ENCODE peak calls at places on chromosomes 5 and 9, in nine cellular contexts. One of them, this sample, is unnamed.

GRCh38 chr5:94613583-94613982 is 4.8 kb downstream of the KIAA0825 start:
- DNase-seq in lower leg skin: no peak
- DNase-seq in Calu3: peak; percentile 23
- DNase-seq in right cardiac atrium: no peak
- DNase-seq in KBM-7: peak; percentile 39
- DNase-seq in cardiac fibroblast: peak; percentile 48
- DNase-seq in iPS DF 6.9: peak; percentile 27
- DNase-seq in stromal cell of bone marrow: no peak
- DNase-seq in GM12865: peak; percentile 40
- DNase-seq in this sample: no peak

GRCh38 chr5:74242516-74242915 is 398.0 kb downstream of the ENC1 start:
- DNase-seq in lower leg skin: no peak
- DNase-seq in Calu3: no peak
- DNase-seq in right cardiac atrium: no peak
- DNase-seq in KBM-7: no peak
- DNase-seq in cardiac fibroblast: no peak
- DNase-seq in iPS DF 6.9: no peak
- DNase-seq in stromal cell of bone marrow: no peak
- DNase-seq in GM12865: no peak
- DNase-seq in this sample: no peak

GRCh38 chr5:22780756-22781155 is 72.4 kb downstream of the CDH12 start:
- DNase-seq in lower leg skin: no peak
- DNase-seq in Calu3: no peak
- DNase-seq in right cardiac atrium: no peak
- DNase-seq in KBM-7: no peak
- DNase-seq in cardiac fibroblast: no peak
- DNase-seq in iPS DF 6.9: no peak
- DNase-seq in stromal cell of bone marrow: no peak
- DNase-seq in GM12865: no peak
- DNase-seq in this sample: no peak

GRCh38 chr9:113290052-113290607 is 13.0 kb downstream of the RNF183 start:
- DNase-seq in lower leg skin: no peak
- DNase-seq in Calu3: no peak
- DNase-seq in right cardiac atrium: no peak
- DNase-seq in KBM-7: no peak
- DNase-seq in cardiac fibroblast: no peak
- DNase-seq in iPS DF 6.9: no peak
- DNase-seq in stromal cell of bone marrow: no peak
- DNase-seq in GM12865: no peak
- DNase-seq in this sample: no peak

GRCh38 chr5:41843456-41844112 is 26.6 kb downstream of the OXCT1 start:
- DNase-seq in lower leg skin: no peak
- DNase-seq in Calu3: peak; percentile 59
- DNase-seq in right cardiac atrium: no peak
- DNase-seq in KBM-7: peak; percentile 46
- DNase-seq in cardiac fibroblast: peak; percentile 83
- DNase-seq in iPS DF 6.9: no peak
- DNase-seq in stromal cell of bone marrow: peak; percentile 38
- DNase-seq in GM12865: peak; percentile 72
- DNase-seq in this sample: peak; percentile 29

GRCh38 chr5:58491216-58491892 is at the start of gene GAPT:
- DNase-seq in lower leg skin: no peak
- DNase-seq in Calu3: no peak
- DNase-seq in right cardiac atrium: no peak
- DNase-seq in KBM-7: peak; percentile 91
- DNase-seq in cardiac fibroblast: no peak
- DNase-seq in iPS DF 6.9: no peak
- DNase-seq in stromal cell of bone marrow: no peak
- DNase-seq in GM12865: no peak
- DNase-seq in this sample: no peak

GRCh38 chr9:134318941-134319305 is 7.3 kb upstream of the RXRA start:
- DNase-seq in lower leg skin: no peak
- DNase-seq in Calu3: no peak
- DNase-seq in right cardiac atrium: peak; percentile 41
- DNase-seq in KBM-7: no peak
- DNase-seq in cardiac fibroblast: no peak
- DNase-seq in iPS DF 6.9: no peak
- DNase-seq in stromal cell of bone marrow: no peak
- DNase-seq in GM12865: no peak
- DNase-seq in this sample: no peak

GRCh38 chr9:120183615-120184014 is 396.4 kb downstream of the CDK5RAP2 start:
- DNase-seq in lower leg skin: no peak
- DNase-seq in Calu3: no peak
- DNase-seq in right cardiac atrium: no peak
- DNase-seq in KBM-7: no peak
- DNase-seq in cardiac fibroblast: no peak
- DNase-seq in iPS DF 6.9: no peak
- DNase-seq in stromal cell of bone marrow: no peak
- DNase-seq in GM12865: no peak
- DNase-seq in this sample: no peak

GRCh38 chr5:3429962-3430361 is 165.7 kb upstream of the IRX1 start:
- DNase-seq in lower leg skin: no peak
- DNase-seq in Calu3: no peak
- DNase-seq in right cardiac atrium: no peak
- DNase-seq in KBM-7: no peak
- DNase-seq in cardiac fibroblast: no peak
- DNase-seq in iPS DF 6.9: no peak
- DNase-seq in stromal cell of bone marrow: no peak
- DNase-seq in GM12865: no peak
- DNase-seq in this sample: no peak

GRCh38 chr5:108905818-108906217 is 158.1 kb downstream of the FER start:
- DNase-seq in lower leg skin: no peak
- DNase-seq in Calu3: no peak
- DNase-seq in right cardiac atrium: no peak
- DNase-seq in KBM-7: no peak
- DNase-seq in cardiac fibroblast: peak; percentile 16
- DNase-seq in iPS DF 6.9: no peak
- DNase-seq in stromal cell of bone marrow: no peak
- DNase-seq in GM12865: no peak
- DNase-seq in this sample: no peak

GRCh38 chr5:68778467-68778866 is 315.3 kb upstream of the SLC30A5 start:
- DNase-seq in lower leg skin: no peak
- DNase-seq in Calu3: no peak
- DNase-seq in right cardiac atrium: no peak
- DNase-seq in KBM-7: no peak
- DNase-seq in cardiac fibroblast: no peak
- DNase-seq in iPS DF 6.9: no peak
- DNase-seq in stromal cell of bone marrow: no peak
- DNase-seq in GM12865: peak; percentile 58
- DNase-seq in this sample: no peak

GRCh38 chr9:136664000-136664798 is 1.5 kb downstream of the EGFL7 start:
- DNase-seq in lower leg skin: no peak
- DNase-seq in Calu3: no peak
- DNase-seq in right cardiac atrium: peak; percentile 70
- DNase-seq in KBM-7: no peak
- DNase-seq in cardiac fibroblast: no peak
- DNase-seq in iPS DF 6.9: no peak
- DNase-seq in stromal cell of bone marrow: no peak
- DNase-seq in GM12865: no peak
- DNase-seq in this sample: no peak

GRCh38 chr9:36471359-36471758 is 71.3 kb upstream of the RNF38 start:
- DNase-seq in lower leg skin: no peak
- DNase-seq in Calu3: no peak
- DNase-seq in right cardiac atrium: no peak
- DNase-seq in KBM-7: no peak
- DNase-seq in cardiac fibroblast: peak; percentile 16
- DNase-seq in iPS DF 6.9: no peak
- DNase-seq in stromal cell of bone marrow: no peak
- DNase-seq in GM12865: no peak
- DNase-seq in this sample: no peak

GRCh38 chr5:76579166-76579765 is 43.9 kb downstream of the F2RL2 start:
- DNase-seq in lower leg skin: no peak
- DNase-seq in Calu3: no peak
- DNase-seq in right cardiac atrium: no peak
- DNase-seq in KBM-7: no peak
- DNase-seq in cardiac fibroblast: peak; percentile 43
- DNase-seq in iPS DF 6.9: no peak
- DNase-seq in stromal cell of bone marrow: no peak
- DNase-seq in GM12865: no peak
- DNase-seq in this sample: peak; percentile 17

GRCh38 chr5:130875673-130876072 is 289.4 kb downstream of the HINT1 start:
- DNase-seq in lower leg skin: no peak
- DNase-seq in Calu3: no peak
- DNase-seq in right cardiac atrium: no peak
- DNase-seq in KBM-7: no peak
- DNase-seq in cardiac fibroblast: no peak
- DNase-seq in iPS DF 6.9: no peak
- DNase-seq in stromal cell of bone marrow: no peak
- DNase-seq in GM12865: no peak
- DNase-seq in this sample: no peak

GRCh38 chr5:108382784-108383358 is 973 bp upstream of the FBXL17 start:
- DNase-seq in lower leg skin: no peak
- DNase-seq in Calu3: peak; percentile 15
- DNase-seq in right cardiac atrium: no peak
- DNase-seq in KBM-7: no peak
- DNase-seq in cardiac fibroblast: no peak
- DNase-seq in iPS DF 6.9: no peak
- DNase-seq in stromal cell of bone marrow: no peak
- DNase-seq in GM12865: peak; percentile 43
- DNase-seq in this sample: no peak

GRCh38 chr9:105886136-105886535 is 191.8 kb downstream of the TMEM38B start:
- DNase-seq in lower leg skin: no peak
- DNase-seq in Calu3: no peak
- DNase-seq in right cardiac atrium: no peak
- DNase-seq in KBM-7: no peak
- DNase-seq in cardiac fibroblast: no peak
- DNase-seq in iPS DF 6.9: no peak
- DNase-seq in stromal cell of bone marrow: no peak
- DNase-seq in GM12865: no peak
- DNase-seq in this sample: no peak

GRCh38 chr9:136658849-136659535 is 3.7 kb upstream of the EGFL7 start:
- DNase-seq in lower leg skin: no peak
- DNase-seq in Calu3: no peak
- DNase-seq in right cardiac atrium: peak; percentile 56
- DNase-seq in KBM-7: peak; percentile 80
- DNase-seq in cardiac fibroblast: no peak
- DNase-seq in iPS DF 6.9: no peak
- DNase-seq in stromal cell of bone marrow: no peak
- DNase-seq in GM12865: no peak
- DNase-seq in this sample: no peak

GRCh38 chr5:138077064-138077696 is 6.7 kb upstream of the WNT8A start:
- DNase-seq in lower leg skin: no peak
- DNase-seq in Calu3: peak; percentile 70
- DNase-seq in right cardiac atrium: peak; percentile 82
- DNase-seq in KBM-7: peak; percentile 64
- DNase-seq in cardiac fibroblast: peak; percentile 79
- DNase-seq in iPS DF 6.9: no peak
- DNase-seq in stromal cell of bone marrow: peak; percentile 45
- DNase-seq in GM12865: peak; percentile 61
- DNase-seq in this sample: peak; percentile 9

GRCh38 chr5:68965926-68966325 is 127.9 kb upstream of the SLC30A5 start:
- DNase-seq in lower leg skin: no peak
- DNase-seq in Calu3: no peak
- DNase-seq in right cardiac atrium: no peak
- DNase-seq in KBM-7: no peak
- DNase-seq in cardiac fibroblast: no peak
- DNase-seq in iPS DF 6.9: no peak
- DNase-seq in stromal cell of bone marrow: no peak
- DNase-seq in GM12865: no peak
- DNase-seq in this sample: no peak

This sample was measured in skeletal muscle cell.